ENCODE peak calls at places on chromosomes 6 and 20, in four cellular contexts. One of them, this sample, is unnamed.

GRCh38 chr6:111837641-111838500 is 35.4 kb downstream of the FYN start:
- DNase-seq in H1: no peak
- DNase-seq in GM12878: peak
- DNase-seq in HepG2: no peak
- DNase-seq in this sample: no peak

GRCh38 chr6:15243994-15244604 is 1.8 kb upstream of the JARID2 start:
- DNase-seq in HepG2: no peak
- DNase-seq in GM12878: no peak
- DNase-seq in H1: no peak
- DNase-seq in this sample: no peak

GRCh38 chr20:53365676-53366075 is 228.0 kb downstream of the ZNF217 start:
- DNase-seq in GM12878: no peak
- DNase-seq in H1: no peak
- DNase-seq in HepG2: peak
- DNase-seq in this sample: no peak

GRCh38 chr6:79215233-79215824 is 19.2 kb downstream of the HMGN3 start:
- DNase-seq in HepG2: peak
- DNase-seq in H1: no peak
- DNase-seq in GM12878: no peak
- DNase-seq in this sample: no peak

GRCh38 chr6:131787955-131788712 is 19.7 kb upstream of the ENPP1 start:
- DNase-seq in GM12878: no peak
- DNase-seq in HepG2: peak
- DNase-seq in H1: no peak
- DNase-seq in this sample: no peak

GRCh38 chr6:143061597-143062385 is 1.1 kb downstream of the AIG1 start:
- DNase-seq in HepG2: peak
- DNase-seq in H1: no peak
- DNase-seq in GM12878: no peak
- DNase-seq in this sample: no peak

GRCh38 chr20:37902504-37903313 is at the start of gene VSTM2L:
- DNase-seq in GM12878: no peak
- DNase-seq in HepG2: no peak
- DNase-seq in H1: no peak
- DNase-seq in this sample: peak

GRCh38 chr6:149964243-149965190 is 774 bp downstream of the ULBP1 start:
- DNase-seq in GM12878: no peak
- DNase-seq in H1: no peak
- DNase-seq in HepG2: no peak
- DNase-seq in this sample: peak

GRCh38 chr6:74347161-74347560 is 651.2 kb downstream of the CD109 start:
- DNase-seq in H1: no peak
- DNase-seq in HepG2: no peak
- DNase-seq in GM12878: no peak
- DNase-seq in this sample: no peak

GRCh38 chr6:45478235-45478634 is 100.5 kb upstream of the SUPT3H start:
- DNase-seq in H1: no peak
- DNase-seq in GM12878: no peak
- DNase-seq in HepG2: no peak
- DNase-seq in this sample: no peak

GRCh38 chr6:227074-227782 is 65.1 kb upstream of the DUSP22 start:
- DNase-seq in GM12878: peak
- DNase-seq in H1: no peak
- DNase-seq in HepG2: no peak
- DNase-seq in this sample: no peak

GRCh38 chr6:5378331-5378730 is 117.0 kb downstream of the FARS2 start:
- DNase-seq in HepG2: no peak
- DNase-seq in H1: no peak
- DNase-seq in GM12878: no peak
- DNase-seq in this sample: no peak

GRCh38 chr20:709864-710761 is 34.5 kb upstream of the SCRT2 start:
- DNase-seq in GM12878: no peak
- DNase-seq in HepG2: no peak
- DNase-seq in H1: no peak
- DNase-seq in this sample: peak

GRCh38 chr20:32968833-32969241 is 35.4 kb downstream of the SUN5 start:
- DNase-seq in HepG2: no peak
- DNase-seq in H1: no peak
- DNase-seq in GM12878: no peak
- DNase-seq in this sample: no peak

GRCh38 chr20:63411898-63412631 is 50.9 kb upstream of the CHRNA4 start:
- DNase-seq in HepG2: no peak
- DNase-seq in H1: no peak
- DNase-seq in GM12878: no peak
- DNase-seq in this sample: no peak

GRCh38 chr20:16485406-16485805 is 87.8 kb downstream of the KIF16B start:
- DNase-seq in GM12878: no peak
- DNase-seq in H1: no peak
- DNase-seq in HepG2: no peak
- DNase-seq in this sample: no peak

GRCh38 chr6:125918681-125919566 is 37.6 kb upstream of the HINT3 start:
- DNase-seq in H1: no peak
- DNase-seq in GM12878: peak
- DNase-seq in HepG2: peak
- DNase-seq in this sample: no peak

GRCh38 chr20:17262786-17263185 is 35.9 kb downstream of the PCSK2 start:
- DNase-seq in GM12878: no peak
- DNase-seq in H1: no peak
- DNase-seq in HepG2: no peak
- DNase-seq in this sample: no peak

GRCh38 chr20:3887870-3888614 is 1.1 kb upstream of the PANK2 start:
- DNase-seq in GM12878: no peak
- DNase-seq in H1: no peak
- DNase-seq in HepG2: no peak
- DNase-seq in this sample: no peak

GRCh38 chr6:52253494-52253893 is 9.2 kb upstream of the IL17F start:
- DNase-seq in HepG2: no peak
- DNase-seq in H1: no peak
- DNase-seq in GM12878: no peak
- DNase-seq in this sample: no peak

GRCh38 chr6:72149715-72150114 is 263.4 kb downstream of the RIMS1 start:
- DNase-seq in GM12878: no peak
- DNase-seq in H1: no peak
- DNase-seq in HepG2: no peak
- DNase-seq in this sample: no peak

GRCh38 chr6:133392015-133392414 is 150.9 kb downstream of the EYA4 start:
- DNase-seq in HepG2: no peak
- DNase-seq in GM12878: no peak
- DNase-seq in H1: no peak
- DNase-seq in this sample: no peak

GRCh38 chr20:50110141-50111047 is 2.6 kb downstream of the UBE2V1 start:
- DNase-seq in H1: no peak
- DNase-seq in GM12878: peak
- DNase-seq in HepG2: peak
- DNase-seq in this sample: no peak

GRCh38 chr6:133888931-133889556 is at the start of gene TCF21:
- DNase-seq in H1: no peak
- DNase-seq in HepG2: no peak
- DNase-seq in GM12878: no peak
- DNase-seq in this sample: no peak

GRCh38 chr6:135464634-135465033 is 32.9 kb downstream of the AHI1 start:
- DNase-seq in H1: no peak
- DNase-seq in HepG2: no peak
- DNase-seq in GM12878: no peak
- DNase-seq in this sample: no peak

GRCh38 chr6:157928428-157928827 is 53.2 kb upstream of the SYNJ2 start:
- DNase-seq in HepG2: no peak
- DNase-seq in H1: no peak
- DNase-seq in GM12878: no peak
- DNase-seq in this sample: no peak

GRCh38 chr20:62791301-62792181 is 4.7 kb upstream of the MRGBP start:
- DNase-seq in H1: peak
- DNase-seq in HepG2: peak
- DNase-seq in GM12878: no peak
- DNase-seq in this sample: peak

GRCh38 chr20:34389206-34389953 is 26.3 kb downstream of the ITCH start:
- DNase-seq in H1: no peak
- DNase-seq in GM12878: no peak
- DNase-seq in HepG2: no peak
- DNase-seq in this sample: no peak

GRCh38 chr6:81820422-81820821 is 67.9 kb upstream of the TENT5A start:
- DNase-seq in GM12878: no peak
- DNase-seq in H1: no peak
- DNase-seq in HepG2: no peak
- DNase-seq in this sample: no peak

GRCh38 chr20:61263084-61263695 is 11.1 kb downstream of the CDH4 start:
- DNase-seq in GM12878: no peak
- DNase-seq in H1: no peak
- DNase-seq in HepG2: no peak
- DNase-seq in this sample: peak

GRCh38 chr6:14066782-14067406 is 50.7 kb upstream of the CD83 start:
- DNase-seq in HepG2: peak
- DNase-seq in GM12878: no peak
- DNase-seq in H1: no peak
- DNase-seq in this sample: peak
- TF ChIP-seq GABPA in HepG2: no peak
- TF ChIP-seq GABPA in GM12878: no peak
- TF ChIP-seq GABPA in H1: no peak
- TF ChIP-seq GABPA in this sample: no peak

DNA sequence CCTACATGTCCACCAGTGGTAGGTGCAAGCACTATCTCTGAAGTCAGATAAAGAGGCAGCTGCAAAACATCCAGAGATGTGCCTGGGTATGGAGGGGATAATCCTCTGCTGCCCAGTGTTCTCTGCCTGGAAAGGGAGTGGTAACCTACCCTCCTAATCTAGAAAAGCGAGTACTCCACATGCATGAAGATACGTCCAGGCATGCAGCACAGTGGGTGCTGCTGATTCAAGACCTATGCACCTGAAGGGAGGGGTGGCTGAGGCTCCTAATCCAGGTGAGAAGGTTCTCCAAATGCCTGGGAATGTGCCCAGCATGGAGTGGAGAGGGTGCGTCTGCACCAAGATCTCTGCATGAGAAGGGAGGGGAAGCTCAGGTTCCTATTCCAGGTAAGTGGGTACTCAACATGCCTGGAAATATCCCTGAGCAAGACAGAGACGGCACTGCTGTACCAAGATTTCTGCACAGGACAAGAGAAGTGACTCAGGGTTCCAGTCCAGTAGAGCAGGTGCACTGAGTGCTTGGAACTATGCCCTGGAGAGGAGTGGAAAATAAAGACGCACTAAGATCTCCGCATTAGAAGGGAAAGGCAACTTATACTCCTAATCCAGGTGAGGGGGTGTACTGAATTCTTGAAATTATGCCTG is 9.3 kb downstream of the CST4 start:
- DNase-seq in HepG2: no peak
- DNase-seq in H1: no peak
- DNase-seq in GM12878: no peak
- DNase-seq in this sample: no peak
- TF ChIP-seq TCF12 in HepG2: no peak
- TF ChIP-seq TCF12 in H1: no peak
- TF ChIP-seq TCF12 in GM12878: no peak
- TF ChIP-seq TCF12 in this sample: no peak

GRCh38 chr6:33126101-33126714 is 50.4 kb downstream of the HLA-DPB1 start:
- DNase-seq in HepG2: peak
- DNase-seq in H1: no peak
- DNase-seq in GM12878: no peak
- DNase-seq in this sample: peak
- TF ChIP-seq GABPA in HepG2: no peak
- TF ChIP-seq GABPA in H1: no peak
- TF ChIP-seq GABPA in GM12878: no peak
- TF ChIP-seq GABPA in this sample: no peak

GRCh38 chr6:106727480-106728153 is 98.2 kb downstream of the QRSL1 start:
- DNase-seq in HepG2: no peak
- DNase-seq in H1: no peak
- DNase-seq in GM12878: no peak
- DNase-seq in this sample: no peak

GRCh38 chr6:106729848-106730247 is 100.5 kb downstream of the QRSL1 start:
- DNase-seq in HepG2: no peak
- DNase-seq in H1: no peak
- DNase-seq in GM12878: no peak
- DNase-seq in this sample: no peak

GRCh38 chr6:106724848-106725247 is 95.5 kb downstream of the QRSL1 start:
- DNase-seq in H1: no peak
- DNase-seq in HepG2: no peak
- DNase-seq in GM12878: no peak
- DNase-seq in this sample: no peak

GRCh38 chr6:106728296-106728870 is 99.0 kb downstream of the QRSL1 start:
- DNase-seq in H1: no peak
- DNase-seq in HepG2: no peak
- DNase-seq in GM12878: no peak
- DNase-seq in this sample: no peak

GRCh38 chr6:106724337-106724736 is 95.0 kb downstream of the QRSL1 start:
- DNase-seq in H1: no peak
- DNase-seq in GM12878: no peak
- DNase-seq in HepG2: no peak
- DNase-seq in this sample: no peak
- TF ChIP-seq TCF12 in H1: no peak
- TF ChIP-seq TCF12 in GM12878: no peak
- TF ChIP-seq TCF12 in HepG2: no peak
- TF ChIP-seq TCF12 in this sample: no peak